ENCODE peak calls at places on chromosomes 4 and X, in six cellular contexts. N is SJCRH30, O is HFF-Myc, Y is adrenal gland, S is ovary, W is neuronal stem cell. F is an unnamed sample.

GRCh38 chr4:52575406-52575805 is 83.7 kb downstream of the USP46 start:
- DNase-seq in Y (no peak), W (no peak), O (no peak), N (no peak), S (no peak), F (no peak)

GRCh38 chr4:174248407-174248806 is 35.1 kb downstream of the FBXO8 start:
- DNase-seq in Y (no peak), O (no peak), N (peak; percentile 13), S (no peak), W (no peak), F (no peak)

GRCh38 chr4:168496834-168497233 is at the start of gene PALLD:
- DNase-seq in N (peak; percentile 88), O (no peak), S (no peak), Y (no peak), W (no peak), F (no peak)

GRCh38 chr4:120923201-120923522 is 636 bp upstream of the PRDM5 start:
- DNase-seq in O (no peak), S (no peak), Y (no peak), N (no peak), W (no peak), F (no peak)

GRCh38 chrX:41781500-41781899 is 57.5 kb downstream of the GPR82 start:
- DNase-seq in S (no peak), Y (no peak), O (no peak), N (peak; percentile 49), W (no peak), F (no peak)

GRCh38 chrX:13254076-13254785 is 65.6 kb downstream of the ATXN3L start:
- DNase-seq in N (peak; percentile 42), S (no peak), Y (no peak), W (no peak), O (no peak), F (no peak)

GRCh38 chr4:13986533-13986932 is 359.0 kb upstream of the BOD1L1 start:
- DNase-seq in S (no peak), Y (no peak), W (no peak), O (no peak), N (no peak), F (no peak)

GRCh38 chrX:118603981-118604380 is 108.4 kb downstream of the DOCK11 start:
- DNase-seq in N (peak; percentile 83), Y (peak; percentile 63), S (peak; percentile 62), O (peak; percentile 27), W (peak; percentile 38), F (peak; percentile 10)

GRCh38 chr4:53015681-53016080 is 153.6 kb downstream of the RASL11B start:
- DNase-seq in S (peak; percentile 76), N (peak; percentile 88), O (no peak), Y (peak; percentile 71), W (peak; percentile 48), F (no peak)

GRCh38 chrX:25503826-25504225 is 488.1 kb upstream of the ARX start:
- DNase-seq in W (no peak), O (no peak), S (no peak), N (no peak), Y (no peak), F (no peak)

GRCh38 chr4:88415982-88416381 is 37.3 kb downstream of the HERC6 start:
- DNase-seq in S (no peak), N (no peak), Y (no peak), W (no peak), O (no peak), F (no peak)

GRCh38 chr4:169253904-169254303 is 16.9 kb downstream of the SH3RF1 start:
- DNase-seq in S (no peak), W (no peak), O (no peak), N (peak; percentile 13), Y (no peak), F (peak; percentile 61)

GRCh38 chr4:52848255-52848654 is 13.9 kb upstream of the RASL11B start:
- DNase-seq in W (no peak), N (no peak), O (no peak), S (no peak), Y (no peak), F (no peak)

GRCh38 chr4:171785392-171785791 is 27.8 kb upstream of the GALNTL6 start:
- DNase-seq in Y (no peak), W (no peak), O (no peak), S (no peak), N (no peak), F (no peak)

GRCh38 chr4:139177888-139178609 is 1.0 kb upstream of the ELF2 start:
- DNase-seq in N (peak; percentile 93), O (no peak), W (peak; percentile 93), Y (peak; percentile 97), S (peak; percentile 95), F (peak; percentile 72)

GRCh38 chr4:177441061-177441802 is 1.0 kb downstream of the AGA start:
- DNase-seq in Y (no peak), O (no peak), N (peak; percentile 6), S (no peak), W (no peak), F (no peak)

GRCh38 chrX:55007633-55008032 is 7.5 kb downstream of the APEX2 start:
- DNase-seq in N (no peak), S (peak; percentile 74), W (no peak), Y (peak; percentile 62), O (peak; percentile 9), F (peak; percentile 11)
- H3K4me3 ChIP-seq in N (no peak overlapping the region), S (no peak overlapping the region), W (no peak overlapping the region), Y (no peak overlapping the region), O (no peak overlapping the region), F (no peak overlapping the region)

GRCh38 chr4:40194602-40195161 is 2.1 kb upstream of the RHOH start:
- DNase-seq in S (no peak), W (no peak), O (no peak), Y (no peak), N (peak; percentile 58), F (peak; percentile 16)
- H3K4me3 ChIP-seq in S (no peak overlapping the region), W (no peak overlapping the region), O (no peak overlapping the region), Y (no peak overlapping the region), N (peak overlapping the region; percentile 28), F (peak overlapping the region; percentile 22)

GRCh38 chr4:3707423-3708102 is 58.6 kb upstream of the ADRA2C start:
- DNase-seq in S (no peak), N (peak; percentile 86), Y (peak; percentile 52), W (no peak), O (no peak), F (no peak)
- H3K4me3 ChIP-seq in S (no peak overlapping the region), N (peak overlapping the region; percentile 23), Y (no peak overlapping the region), W (no peak overlapping the region), O (no peak overlapping the region), F (no peak overlapping the region)

DNA sequence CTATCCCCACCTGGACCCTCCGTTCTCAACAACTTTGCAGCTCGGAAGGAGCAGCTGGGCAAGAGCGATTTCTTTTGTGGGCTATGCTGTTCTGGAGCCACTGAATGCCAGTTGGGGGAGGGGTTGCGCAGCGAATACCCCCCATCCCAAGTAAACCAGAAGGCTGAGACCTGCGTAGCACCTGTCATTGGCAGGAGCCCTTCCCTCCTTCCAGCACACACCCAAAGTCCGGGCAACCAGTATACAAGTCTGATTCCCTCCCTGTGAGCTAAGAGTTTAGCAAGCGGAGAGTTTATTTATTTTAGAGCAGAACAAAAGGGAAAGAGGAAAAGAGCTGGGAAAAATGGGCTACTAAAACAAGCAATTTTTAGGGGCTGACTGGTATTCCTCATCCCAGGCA is 544 bp downstream of the TMEM35A start:
- DNase-seq in Y (no peak), O (no peak), N (peak; percentile 2), W (no peak), S (no peak), F (no peak)
- H3K4me3 ChIP-seq in Y (no peak overlapping the region), O (peak overlapping the region; percentile 43), N (no peak overlapping the region), W (peak overlapping the region; percentile 82), S (peak overlapping the region; percentile 39), F (peak overlapping the region; percentile 73)